ENCODE peak calls at places on chromosomes 4 and X, in four cellular contexts. P is activated CD4-positive, CD25-positive, alpha-beta regulatory T cell treated with anti-CD3 and anti-CD28 coated beads, Interleukin-2, amount 50 U/mL, for 72 hours; H is stimulated activated naive CD8-positive, alpha-beta T cell treated with anti-CD3 and anti-CD28 coated beads, Interleukin-15, amount 100 ng/mL, for 72 hours; Y is mucosa of descending colon. V is an unnamed sample.

GRCh38 chr4:4717692-4718091 is 141.8 kb upstream of the MSX1 start:
- DNase-seq in H (no peak), P (no peak), Y (no peak), V (no peak)

GRCh38 chr4:52015366-52015765 is 4.8 kb downstream of the LRRC66 start:
- DNase-seq in H (no peak), P (no peak), Y (no peak), V (no peak)

GRCh38 chr4:150962245-150962644 is 52.8 kb downstream of the LRBA start:
- DNase-seq in H (peak; percentile 17), P (no peak), Y (no peak), V (no peak)

GRCh38 chrX:4710618-4711433 is 997.4 kb upstream of the PRKX start:
- DNase-seq in P (no peak), Y (no peak), H (peak; percentile 8), V (no peak)

GRCh38 chr4:26732356-26732755 is 128.3 kb upstream of the STIM2 start:
- DNase-seq in P (no peak), Y (no peak), H (no peak), V (no peak)

GRCh38 chrX:106150701-106151100 is 17.4 kb upstream of the PWWP3B start:
- DNase-seq in P (no peak), Y (no peak), H (no peak), V (no peak)

GRCh38 chrX:53288173-53288572 is 6.8 kb upstream of the IQSEC2 start:
- DNase-seq in P (no peak), H (peak; percentile 13), Y (no peak), V (no peak)

GRCh38 chr4:54941994-54942552 is 183.3 kb downstream of the KDR start:
- DNase-seq in P (no peak), H (peak; percentile 20), Y (no peak), V (no peak)

GRCh38 chr4:92840880-92841279 is 537.1 kb downstream of the GRID2 start:
- DNase-seq in H (no peak), P (no peak), Y (no peak), V (no peak)

GRCh38 chrX:103849558-103849957 is 17.5 kb upstream of the RAB9B start:
- DNase-seq in H (no peak), P (no peak), Y (no peak), V (no peak)

GRCh38 chr4:107654694-107655093 is 65.3 kb downstream of the PAPSS1 start:
- DNase-seq in H (no peak), Y (no peak), P (no peak), V (no peak)

GRCh38 chr4:152785639-152786517 is 6.1 kb downstream of the ARFIP1 start:
- DNase-seq in H (no peak), P (no peak), Y (no peak), V (no peak)

GRCh38 chr4:70704333-70705145 is 16.2 kb downstream of the UTP3 start:
- DNase-seq in P (peak; percentile 57), H (peak; percentile 61), Y (peak; percentile 90), V (peak; percentile 88)

GRCh38 chrX:40420899-40421729 is 159.7 kb upstream of the ATP6AP2 start:
- DNase-seq in Y (no peak), P (no peak), H (no peak), V (no peak)

GRCh38 chr4:7212921-7213320 is 20.6 kb downstream of the SORCS2 start:
- DNase-seq in P (no peak), Y (no peak), H (no peak), V (peak; percentile 20)

GRCh38 chrX:11663875-11664210 is 1.9 kb downstream of the ARHGAP6 start:
- DNase-seq in H (no peak), P (no peak), Y (no peak), V (no peak)